ENCODE peak calls at places on chromosome 6, in four cellular contexts. One of them, this sample, is unnamed. For H3K9me3, the result is how much of the 10 kb centered on the place peaks cover.

GRCh38 chr6:129890164-129890563 is 29.0 kb upstream of the TMEM244 start:
- DNase-seq in mammary epithelial cell: peak
- DNase-seq in breast epithelium: no peak
- DNase-seq in trophoblast cell: no peak
- DNase-seq in this sample: no peak

GRCh38 chr6:108492131-108492766 is 68.5 kb upstream of the FOXO3 start:
- DNase-seq in breast epithelium: no peak
- DNase-seq in trophoblast cell: peak
- DNase-seq in mammary epithelial cell: peak
- DNase-seq in this sample: no peak

GRCh38 chr6:147621280-147621679 is 112.8 kb downstream of the SAMD5 start:
- DNase-seq in breast epithelium: no peak
- DNase-seq in trophoblast cell: no peak
- DNase-seq in mammary epithelial cell: no peak
- DNase-seq in this sample: no peak

GRCh38 chr6:37514377-37514776 is 14.7 kb upstream of the CCDC167 start:
- DNase-seq in breast epithelium: no peak
- DNase-seq in trophoblast cell: no peak
- DNase-seq in mammary epithelial cell: peak
- DNase-seq in this sample: no peak

GRCh38 chr6:43247115-43247999 is 4.1 kb downstream of the TTBK1 start:
- DNase-seq in breast epithelium: peak
- DNase-seq in trophoblast cell: peak
- DNase-seq in mammary epithelial cell: peak
- DNase-seq in this sample: peak

GRCh38 chr6:120608826-120609225 is 725.5 kb downstream of the TBC1D32 start:
- DNase-seq in trophoblast cell: no peak
- DNase-seq in breast epithelium: no peak
- DNase-seq in mammary epithelial cell: peak
- DNase-seq in this sample: no peak

GRCh38 chr6:13079096-13079758 is 249.1 kb downstream of the TBC1D7 start:
- DNase-seq in mammary epithelial cell: no peak
- DNase-seq in breast epithelium: no peak
- DNase-seq in trophoblast cell: peak
- DNase-seq in this sample: no peak

GRCh38 chr6:126054258-126054702 is 67.9 kb downstream of the TRMT11 start:
- DNase-seq in trophoblast cell: peak
- DNase-seq in mammary epithelial cell: no peak
- DNase-seq in breast epithelium: no peak
- DNase-seq in this sample: peak

GRCh38 chr6:17115251-17116089 is 13.6 kb downstream of the STMND1 start:
- DNase-seq in mammary epithelial cell: peak
- DNase-seq in breast epithelium: no peak
- DNase-seq in trophoblast cell: peak
- DNase-seq in this sample: no peak

GRCh38 chr6:96089173-96089572 is 73.4 kb downstream of the FUT9 start:
- DNase-seq in mammary epithelial cell: peak
- DNase-seq in trophoblast cell: peak
- DNase-seq in breast epithelium: no peak
- DNase-seq in this sample: peak

GRCh38 chr6:85396159-85396808 is 53.6 kb upstream of the NT5E start:
- DNase-seq in breast epithelium: no peak
- DNase-seq in trophoblast cell: no peak
- DNase-seq in mammary epithelial cell: no peak
- DNase-seq in this sample: no peak

GRCh38 chr6:16345449-16346330 is 107.3 kb downstream of the GMPR start:
- DNase-seq in breast epithelium: no peak
- DNase-seq in mammary epithelial cell: peak
- DNase-seq in trophoblast cell: no peak
- DNase-seq in this sample: no peak

GRCh38 chr6:9646346-9647042 is 768.4 kb downstream of the TFAP2A start:
- DNase-seq in breast epithelium: no peak
- DNase-seq in mammary epithelial cell: peak
- DNase-seq in trophoblast cell: peak
- DNase-seq in this sample: no peak

GRCh38 chr6:2990932-2991506 is 8.7 kb upstream of the NQO2 start:
- DNase-seq in mammary epithelial cell: peak
- DNase-seq in trophoblast cell: no peak
- DNase-seq in breast epithelium: no peak
- DNase-seq in this sample: no peak
- H3K27ac ChIP-seq in mammary epithelial cell: peak
- H3K27ac ChIP-seq in trophoblast cell: no peak
- H3K27ac ChIP-seq in breast epithelium: peak
- H3K27ac ChIP-seq in this sample: peak

DNA sequence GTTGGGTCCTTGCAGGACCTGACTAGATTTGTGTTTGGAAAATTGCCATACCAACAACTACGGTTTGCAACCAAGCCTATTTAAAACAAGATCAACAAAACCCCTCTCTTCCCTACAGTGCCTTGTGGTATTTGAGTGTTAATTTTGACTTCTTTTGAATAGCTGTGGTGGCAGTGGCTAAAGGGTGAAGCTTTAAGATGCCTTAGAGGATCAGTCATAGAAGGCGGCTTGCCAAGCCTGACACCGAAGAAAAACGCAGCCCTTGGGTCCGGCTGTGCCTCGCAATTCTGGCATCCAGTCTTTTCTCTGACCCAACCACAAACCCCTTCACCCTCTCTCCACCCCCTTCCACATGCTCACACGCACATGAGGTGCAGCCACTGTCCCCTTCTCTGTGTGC is 32.6 kb downstream of the BMP6 start:
- DNase-seq in mammary epithelial cell: peak
- DNase-seq in breast epithelium: no peak
- DNase-seq in trophoblast cell: no peak
- DNase-seq in this sample: no peak
- H3K4me3 ChIP-seq in mammary epithelial cell: no peak
- H3K4me3 ChIP-seq in breast epithelium: no peak
- H3K4me3 ChIP-seq in trophoblast cell: no peak
- H3K4me3 ChIP-seq in this sample: no peak

DNA sequence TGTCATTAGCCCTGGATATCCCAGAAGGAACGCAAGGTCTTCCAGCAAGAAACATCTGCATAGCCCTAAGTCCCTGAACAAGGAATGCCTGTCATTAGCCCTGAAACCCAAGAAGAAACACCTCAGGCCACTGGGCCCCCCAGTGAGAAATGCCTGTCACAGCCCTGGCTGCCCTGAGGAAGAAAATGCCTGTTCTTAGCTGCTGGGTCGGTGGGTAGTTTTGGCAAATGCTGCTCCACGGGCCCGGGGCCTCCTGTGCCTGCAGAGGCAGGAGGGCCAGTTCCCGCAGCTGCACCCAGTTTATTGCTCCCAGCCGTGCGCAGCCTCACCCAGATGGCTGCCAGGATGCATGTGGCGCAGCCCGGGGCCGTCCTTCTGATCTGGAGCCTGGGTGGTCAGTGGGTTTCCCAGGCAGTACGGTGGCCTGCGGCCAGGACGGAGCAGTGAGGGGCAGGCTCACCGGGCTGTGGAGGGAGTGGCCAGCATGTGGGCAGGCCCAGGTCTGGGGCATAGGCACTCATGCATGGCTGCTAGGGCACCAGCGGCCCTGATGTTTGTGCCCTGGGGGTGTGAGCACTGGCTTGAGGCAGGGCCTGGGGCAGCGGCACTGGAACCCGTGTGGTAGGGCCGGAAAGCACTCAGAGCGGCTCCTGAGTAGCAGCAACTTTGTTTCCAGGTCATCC is 219.0 kb downstream of the ERMARD start:
- DNase-seq in trophoblast cell: peak
- DNase-seq in mammary epithelial cell: no peak
- DNase-seq in breast epithelium: peak
- DNase-seq in this sample: peak
- H3K9me3 ChIP-seq in trophoblast cell: under half
- H3K9me3 ChIP-seq in mammary epithelial cell: under half
- H3K9me3 ChIP-seq in breast epithelium: under half
- H3K9me3 ChIP-seq in this sample: under half

GRCh38 chr6:106547053-106547414 is 82.3 kb downstream of the RTN4IP1 start:
- DNase-seq in mammary epithelial cell: no peak
- DNase-seq in trophoblast cell: peak
- DNase-seq in breast epithelium: no peak
- DNase-seq in this sample: no peak
- H3K27ac ChIP-seq in mammary epithelial cell: peak
- H3K27ac ChIP-seq in trophoblast cell: no peak
- H3K27ac ChIP-seq in breast epithelium: peak
- H3K27ac ChIP-seq in this sample: peak

This sample was measured in pancreas.